ENCODE peak calls at places on chromosome 14, in five cellular contexts. O is tibial artery, A is BJ, K is adrenal gland, X is fibroblast of pulmonary artery. J is an unnamed sample.

GRCh38 chr14:33765251-33765650 is 185.6 kb downstream of the EGLN3 start:
- DNase-seq in O (no peak), A (no peak), K (no peak), X (peak; percentile 83), J (no peak)

GRCh38 chr14:103889313-103890051 is 38.8 kb upstream of the TDRD9 start:
- DNase-seq in O (no peak), A (no peak), K (peak; percentile 57), X (peak; percentile 8), J (no peak)

GRCh38 chr14:61659582-61659981 is 35.7 kb upstream of the HIF1A start:
- DNase-seq in O (no peak), A (no peak), K (no peak), X (peak; percentile 63), J (no peak)

GRCh38 chr14:52080817-52081755 is 12.2 kb upstream of the NID2 start:
- DNase-seq in O (no peak), A (peak; percentile 81), K (peak; percentile 38), X (peak; percentile 92), J (no peak)

GRCh38 chr14:52950410-52950897 is 396 bp downstream of the FERMT2 start:
- DNase-seq in O (peak; percentile 80), A (no peak), K (peak; percentile 55), X (peak; percentile 47), J (no peak)

GRCh38 chr14:69535230-69535848 is 39.3 kb downstream of the CCDC177 start:
- DNase-seq in O (peak; percentile 62), A (no peak), K (peak; percentile 47), X (peak; percentile 70), J (no peak)

GRCh38 chr14:75702107-75702506 is 41.1 kb downstream of the TTLL5 start:
- DNase-seq in O (no peak), A (no peak), K (no peak), X (no peak), J (no peak)

GRCh38 chr14:50948205-50948604 is 3.9 kb upstream of the PYGL start:
- DNase-seq in O (no peak), A (no peak), K (no peak), X (no peak), J (no peak)

GRCh38 chr14:29444805-29445204 is 482.8 kb downstream of the PRKD1 start:
- DNase-seq in O (no peak), A (no peak), K (no peak), X (peak; percentile 54), J (no peak)

GRCh38 chr14:104876251-104876699 is 11.2 kb downstream of the CEP170B start:
- DNase-seq in O (no peak), A (no peak), K (no peak), X (peak; percentile 44), J (no peak)

GRCh38 chr14:61433822-61434221 is 112.4 kb downstream of the PRKCH start:
- DNase-seq in O (no peak), A (no peak), K (no peak), X (no peak), J (no peak)

GRCh38 chr14:21097616-21098133 is 780 bp downstream of the ZNF219 start:
- DNase-seq in O (peak; percentile 76), A (no peak), K (no peak), X (no peak), J (no peak)

GRCh38 chr14:66645716-66646115 is 137.8 kb downstream of the GPHN start:
- DNase-seq in O (no peak), A (no peak), K (no peak), X (peak; percentile 49), J (no peak)

GRCh38 chr14:69005432-69006148 is 26.5 kb upstream of the ACTN1 start:
- DNase-seq in O (peak; percentile 91), A (peak; percentile 61), K (peak; percentile 91), X (peak; percentile 93), J (no peak)

GRCh38 chr14:55889124-55889523 is 229.1 kb upstream of the PELI2 start:
- DNase-seq in O (no peak), A (no peak), K (no peak), X (no peak), J (no peak)

GRCh38 chr14:96309907-96310330 is 53.2 kb downstream of the ATG2B start:
- DNase-seq in O (no peak), A (no peak), K (no peak), X (no peak), J (no peak)

GRCh38 chr14:96309128-96309906 is 53.3 kb downstream of the BDKRB1 start:
- DNase-seq in O (no peak), A (no peak), K (no peak), X (no peak), J (no peak)

GRCh38 chr14:96304956-96305355 is 48.9 kb downstream of the BDKRB1 start:
- DNase-seq in O (no peak), A (no peak), K (no peak), X (no peak), J (no peak)

GRCh38 chr14:96303981-96304380 is 48.0 kb downstream of the BDKRB1 start:
- DNase-seq in O (no peak), A (no peak), K (no peak), X (no peak), J (no peak)

GRCh38 chr14:96307434-96307833 is 51.4 kb downstream of the BDKRB1 start:
- DNase-seq in O (no peak), A (no peak), K (no peak), X (no peak), J (no peak)
- TF ChIP-seq CTCF in O (no peak), A (no peak), K (no peak), X (no peak), J (no peak)

GRCh38 chr14:54692261-54692861 is 125.4 kb downstream of the SAMD4A start:
- DNase-seq in O (no peak), A (no peak), K (no peak), X (peak; percentile 70), J (no peak)

GRCh38 chr14:54690887-54691286 is 124.0 kb downstream of the SAMD4A start:
- DNase-seq in O (no peak), A (no peak), K (no peak), X (no peak), J (no peak)

GRCh38 chr14:54693761-54694160 is 126.8 kb downstream of the SAMD4A start:
- DNase-seq in O (no peak), A (no peak), K (no peak), X (no peak), J (no peak)

GRCh38 chr14:54689928-54690327 is 123.0 kb downstream of the SAMD4A start:
- DNase-seq in O (no peak), A (no peak), K (no peak), X (no peak), J (no peak)

DNA sequence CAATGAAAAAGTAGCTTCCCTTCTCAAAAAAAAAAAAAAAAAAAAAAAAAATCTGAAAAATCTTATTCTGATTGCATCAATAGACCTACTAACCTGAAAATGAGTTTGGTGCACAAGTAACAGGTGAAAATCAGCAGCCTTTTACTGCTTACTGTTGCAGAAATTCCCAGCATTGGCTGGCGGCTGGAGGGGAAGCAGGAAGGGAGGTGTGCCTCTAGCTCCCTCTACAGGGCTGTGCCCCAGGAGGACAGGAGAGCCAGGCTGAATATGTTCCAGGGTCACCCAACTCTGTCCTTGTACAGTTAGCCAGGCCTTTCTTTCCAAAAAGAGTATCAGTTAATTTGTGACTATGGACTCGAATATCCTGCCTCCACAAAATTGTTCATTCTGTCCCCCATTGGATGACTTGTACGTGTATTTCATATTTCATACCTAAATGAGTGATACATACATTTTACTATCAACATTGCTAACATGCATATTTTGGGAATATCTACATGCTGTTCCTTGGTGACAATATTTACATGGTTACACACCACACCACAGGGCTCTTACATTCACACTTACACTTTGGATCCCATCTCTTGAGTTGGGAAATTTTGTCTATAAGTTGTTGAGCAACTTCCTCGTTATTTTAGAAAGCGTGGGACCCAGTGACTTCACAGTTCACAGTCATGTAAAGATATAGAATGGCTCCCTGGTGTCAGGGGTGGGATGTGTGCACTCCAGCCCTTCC is 124.8 kb downstream of the SAMD4A start:
- DNase-seq in O (peak; percentile 88), A (no peak), K (peak; percentile 82), X (peak; percentile 87), J (no peak)
- TF ChIP-seq CTCF in O (peak; percentile 85), A (peak; percentile 92), K (peak; percentile 93), X (peak; percentile 93), J (peak; percentile 68)

GRCh38 chr14:54565236-54566151 is 1.4 kb upstream of the SAMD4A start:
- DNase-seq in O (peak; percentile 98), A (peak; percentile 66), K (peak; percentile 94), X (peak; percentile 87), J (peak; percentile 74)
- TF ChIP-seq CTCF in O (no peak), A (no peak), K (peak; percentile 33), X (peak; percentile 2), J (no peak)

GRCh38 chr14:92638266-92638665 is 110.2 kb downstream of the LGMN start:
- DNase-seq in O (no peak), A (no peak), K (no peak), X (no peak), J (no peak)
- TF ChIP-seq CTCF in O (no peak), A (no peak), K (no peak), X (no peak), J (no peak)

GRCh38 chr14:90513151-90514014 is 116.6 kb downstream of the CALM1 start:
- DNase-seq in O (peak; percentile 84), A (no peak), K (no peak), X (peak; percentile 47), J (no peak)
- TF ChIP-seq CTCF in O (no peak), A (no peak), K (no peak), X (no peak), J (no peak)

GRCh38 chr14:95049952-95050351 is 107.4 kb downstream of the DICER1 start:
- DNase-seq in O (no peak), A (no peak), K (no peak), X (no peak), J (no peak)
- TF ChIP-seq CTCF in O (no peak), A (no peak), K (no peak), X (no peak), J (no peak)

GRCh38 chr14:87332001-87332400 is 661.0 kb downstream of the GALC start:
- DNase-seq in O (no peak), A (peak; percentile 29), K (no peak), X (peak; percentile 35), J (no peak)

GRCh38 chr14:87334997-87335675 is 657.8 kb downstream of the GALC start:
- DNase-seq in O (no peak), A (no peak), K (no peak), X (no peak), J (no peak)
- TF ChIP-seq CTCF in O (no peak), A (no peak), K (no peak), X (no peak), J (no peak)